ENCODE peak calls at places on chromosomes 6 and 20, in five cellular contexts. B is astrocyte, Y is kidney, T is mammary epithelial cell, X is trophoblast cell. Q is an unnamed sample.

GRCh38 chr6:63904844-63905243 is 269.2 kb downstream of the PHF3 start:
- DNase-seq in B (peak), Y (no peak), T (peak), X (peak), Q (peak)

GRCh38 chr20:53883098-53883762 is 187.2 kb downstream of the BCAS1 start:
- DNase-seq in B (peak), Y (no peak), T (peak), X (no peak), Q (peak)

GRCh38 chr6:52641826-52642225 is 29.1 kb upstream of the TMEM14A start:
- DNase-seq in B (no peak), Y (no peak), T (no peak), X (no peak), Q (no peak)

GRCh38 chr6:139625998-139626975 is 251.8 kb upstream of the CITED2 start:
- DNase-seq in B (no peak), Y (no peak), T (no peak), X (peak), Q (no peak)

GRCh38 chr6:75850026-75850385 is 101.0 kb downstream of the MYO6 start:
- DNase-seq in B (no peak), Y (no peak), T (no peak), X (no peak), Q (peak)

GRCh38 chr6:52712136-52712535 is 41.2 kb downstream of the TMEM14A start:
- DNase-seq in B (no peak), Y (no peak), T (peak), X (no peak), Q (peak)

GRCh38 chr6:152368761-152369624 is 268.2 kb downstream of the SYNE1 start:
- DNase-seq in B (no peak), Y (no peak), T (no peak), X (peak), Q (no peak)

GRCh38 chr20:32285082-32285620 is 7.7 kb downstream of the KIF3B start:
- DNase-seq in B (no peak), Y (no peak), T (no peak), X (peak), Q (no peak)

GRCh38 chr6:95847061-95847460 is 168.7 kb upstream of the FUT9 start:
- DNase-seq in B (no peak), Y (no peak), T (no peak), X (no peak), Q (no peak)
- H3K9ac ChIP-seq in B (no peak), Y (no peak), T (no peak), X (no peak), Q (no peak)

GRCh38 chr20:17566345-17566744 is 3.5 kb upstream of the DSTN start:
- DNase-seq in B (no peak), Y (no peak), T (no peak), X (no peak), Q (no peak)
- H3K9ac ChIP-seq in B (no peak), Y (no peak), T (no peak), X (no peak), Q (no peak)

GRCh38 chr20:51457281-51457932 is 85.1 kb downstream of the NFATC2 start:
- DNase-seq in B (peak), Y (peak), T (peak), X (no peak), Q (peak)

GRCh38 chr20:51454250-51454865 is 88.2 kb downstream of the NFATC2 start:
- DNase-seq in B (no peak), Y (no peak), T (no peak), X (no peak), Q (no peak)

GRCh38 chr20:51460163-51460562 is 82.4 kb downstream of the NFATC2 start:
- DNase-seq in B (no peak), Y (no peak), T (no peak), X (no peak), Q (no peak)

GRCh38 chr20:51458751-51459439 is 83.6 kb downstream of the NFATC2 start:
- DNase-seq in B (no peak), Y (no peak), T (no peak), X (no peak), Q (no peak)

DNA sequence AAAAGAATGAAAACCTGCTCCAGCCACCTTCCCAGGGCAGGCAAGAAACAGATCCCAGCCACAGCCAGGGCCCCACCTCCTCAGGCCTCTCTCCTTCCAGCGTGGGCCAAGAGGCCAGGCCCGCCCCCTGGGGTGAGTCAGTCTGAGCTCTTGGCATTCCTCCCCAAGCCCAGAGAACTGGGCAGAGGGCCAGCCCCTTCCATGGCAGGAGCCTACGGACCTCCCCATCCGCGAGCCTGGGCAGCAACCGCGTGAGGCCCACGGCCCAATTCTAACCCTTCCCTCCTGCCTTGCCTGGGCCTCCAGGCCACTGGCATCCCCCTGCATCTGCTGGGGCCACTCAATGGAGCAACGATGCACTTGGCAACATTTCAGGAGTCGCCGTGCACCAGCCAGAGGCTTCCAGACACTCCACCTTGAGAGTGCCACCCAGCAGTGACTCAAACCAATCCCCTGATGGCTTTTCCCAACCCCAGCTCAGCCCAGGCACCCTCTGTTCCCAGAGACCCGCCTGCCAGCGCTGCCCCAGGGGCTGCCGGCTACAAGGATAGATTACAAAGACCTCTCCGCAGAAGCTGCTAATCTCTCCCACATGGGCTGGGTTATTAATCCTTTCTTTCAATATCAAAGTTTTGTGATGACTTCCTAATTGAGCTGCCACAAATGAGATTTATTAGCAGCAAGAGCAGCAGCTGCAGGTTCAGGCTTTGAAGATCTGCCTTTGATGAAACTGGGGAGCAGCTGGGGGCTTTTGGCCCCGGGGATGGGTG is 85.8 kb downstream of the NFATC2 start:
- DNase-seq in B (peak), Y (peak), T (peak), X (peak), Q (peak)
- H3K9ac ChIP-seq in B (peak), Y (no peak), T (peak), X (no peak), Q (peak)

DNA sequence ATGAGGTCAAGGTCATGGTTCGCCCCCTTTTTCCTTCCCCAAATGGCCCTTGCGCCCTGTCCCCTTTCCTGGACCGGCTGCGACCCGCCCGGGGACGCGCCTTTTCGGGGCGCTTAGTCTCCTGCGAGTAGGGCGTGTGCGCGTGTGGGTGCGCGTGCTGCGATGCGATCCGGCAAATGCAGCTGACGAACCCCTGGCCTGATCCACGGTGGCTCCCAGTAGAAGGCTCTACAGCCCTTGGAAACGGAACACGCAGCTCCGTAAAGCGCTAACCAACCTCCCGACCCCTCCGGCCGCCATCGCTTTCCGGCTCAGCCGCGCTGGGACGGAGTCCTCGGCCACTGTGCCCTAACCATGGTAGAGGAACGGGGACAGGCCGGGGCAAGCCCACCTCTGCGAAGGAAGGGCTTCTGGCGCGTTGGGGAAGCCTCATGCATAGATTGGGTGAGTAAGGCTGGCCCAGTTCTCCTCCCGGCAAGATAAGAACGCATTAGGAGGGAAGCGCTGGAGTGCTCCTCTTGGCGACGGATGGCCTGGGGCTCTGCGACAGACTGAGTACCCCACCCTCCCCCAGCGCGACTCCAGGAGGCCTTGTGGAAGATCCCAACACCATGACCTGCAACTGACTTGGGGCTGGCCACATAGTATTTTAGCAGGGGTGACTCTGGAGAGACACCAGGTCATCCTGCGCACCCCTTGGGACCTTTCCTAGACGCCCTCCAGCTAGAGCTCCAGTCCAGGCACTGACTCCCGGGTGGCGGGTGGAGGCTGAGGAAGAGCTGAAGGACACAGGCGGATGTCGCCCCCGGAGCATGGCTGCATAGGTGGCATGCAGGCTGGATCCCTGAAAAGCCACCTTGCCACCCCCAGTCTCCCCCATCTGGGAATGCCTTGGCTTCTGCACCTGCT is 1.1 kb upstream of the SLC4A11 start:
- DNase-seq in B (no peak), Y (no peak), T (peak), X (no peak), Q (no peak)
- H3K9ac ChIP-seq in B (peak), Y (no peak), T (peak), X (no peak), Q (peak)

DNA sequence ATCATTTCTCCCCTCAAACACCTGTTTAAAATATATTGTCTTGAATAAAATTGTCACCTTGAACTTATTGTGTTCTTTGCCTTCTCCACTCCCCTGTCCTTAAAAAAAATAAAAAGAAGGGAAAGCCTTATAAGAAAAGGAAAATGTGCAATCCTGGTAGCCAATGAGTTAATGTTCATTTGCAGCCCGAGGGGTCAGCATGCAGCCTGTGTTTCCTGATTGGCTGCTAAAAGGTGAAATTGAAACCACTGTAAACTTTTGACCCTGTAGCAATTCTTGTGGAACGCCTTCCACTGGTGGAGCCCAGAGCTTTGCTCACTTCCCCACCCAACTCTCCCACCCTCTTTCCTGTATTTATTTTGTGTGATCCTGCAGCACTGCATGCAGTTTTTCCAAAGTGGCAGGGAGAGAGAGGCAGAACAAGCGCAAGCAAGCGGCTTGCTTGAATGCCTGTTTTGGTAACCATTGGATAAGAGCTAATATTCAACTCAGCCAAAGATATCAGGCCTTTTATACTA is 74.9 kb downstream of the NCOA3 start:
- DNase-seq in B (peak), Y (peak), T (peak), X (peak), Q (peak)
- H3K9ac ChIP-seq in B (peak), Y (peak), T (no peak), X (no peak), Q (peak)

GRCh38 chr20:62624325-62624690 is 18.0 kb upstream of the SLCO4A1 start:
- DNase-seq in B (no peak), Y (peak), T (no peak), X (peak), Q (peak)

GRCh38 chr20:62622877-62623487 is 19.3 kb upstream of the SLCO4A1 start:
- DNase-seq in B (no peak), Y (peak), T (no peak), X (no peak), Q (no peak)

GRCh38 chr20:62624719-62625455 is 17.4 kb upstream of the SLCO4A1 start:
- DNase-seq in B (no peak), Y (peak), T (no peak), X (no peak), Q (no peak)

GRCh38 chr20:62622178-62622876 is 20.0 kb upstream of the SLCO4A1 start:
- DNase-seq in B (no peak), Y (peak), T (no peak), X (no peak), Q (no peak)

GRCh38 chr20:62623488-62624324 is 18.6 kb upstream of the SLCO4A1 start:
- DNase-seq in B (peak), Y (peak), T (peak), X (peak), Q (peak)
- H3K9ac ChIP-seq in B (peak), Y (peak), T (peak), X (no peak), Q (peak)

DNA sequence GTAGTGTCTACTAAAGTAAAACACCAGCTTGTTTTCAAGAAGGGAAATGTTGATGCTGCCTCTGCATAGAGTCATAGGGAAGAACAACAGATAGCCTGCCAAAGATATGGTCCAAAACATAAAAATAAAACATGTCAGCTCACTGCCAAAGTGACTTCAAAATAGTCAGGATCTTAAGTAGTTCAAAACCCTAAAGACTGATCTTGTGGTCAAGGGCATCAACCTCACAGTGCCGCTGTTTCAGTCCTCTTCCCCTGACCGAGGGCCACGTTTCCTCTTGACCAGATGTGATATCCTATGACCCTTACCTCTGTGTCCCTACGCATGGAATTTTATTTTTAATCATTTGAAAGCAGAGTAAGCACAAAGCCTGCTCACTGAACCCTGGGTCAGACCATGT is 104.2 kb upstream of the CNKSR3 start:
- DNase-seq in B (no peak), Y (no peak), T (no peak), X (no peak), Q (no peak)
- H3K9ac ChIP-seq in B (no peak), Y (no peak), T (no peak), X (no peak), Q (no peak)

DNA sequence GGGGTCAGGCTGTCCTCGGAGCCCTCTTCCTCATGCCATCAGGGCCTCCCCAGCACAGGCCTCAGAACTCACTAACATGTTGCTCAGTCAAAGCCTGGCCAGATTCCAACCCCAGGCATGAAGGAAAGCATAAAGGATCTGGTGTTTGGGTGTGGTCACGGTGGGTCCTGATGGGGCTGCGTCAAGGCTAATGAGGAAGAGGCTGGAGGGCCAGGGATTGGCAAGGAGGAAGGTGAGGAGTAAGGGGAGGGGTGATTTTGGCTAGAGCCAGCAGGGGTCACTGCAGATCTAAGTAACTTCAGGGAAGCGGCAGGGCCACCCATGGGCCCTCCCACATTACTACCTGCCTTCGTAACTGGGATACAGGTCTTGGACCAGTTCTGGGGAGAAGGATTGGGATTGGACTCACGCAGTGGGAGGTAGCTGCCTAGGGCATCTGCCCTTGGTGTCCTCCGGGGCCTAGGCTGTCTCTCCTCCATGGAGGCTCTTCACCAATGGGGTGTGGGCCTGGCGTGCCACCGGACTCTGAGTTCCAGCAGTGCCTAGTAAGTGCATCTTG is 36.2 kb upstream of the MRPS18A start:
- DNase-seq in B (peak), Y (peak), T (peak), X (peak), Q (peak)
- H3K9ac ChIP-seq in B (no peak), Y (no peak), T (no peak), X (no peak), Q (no peak)

DNA sequence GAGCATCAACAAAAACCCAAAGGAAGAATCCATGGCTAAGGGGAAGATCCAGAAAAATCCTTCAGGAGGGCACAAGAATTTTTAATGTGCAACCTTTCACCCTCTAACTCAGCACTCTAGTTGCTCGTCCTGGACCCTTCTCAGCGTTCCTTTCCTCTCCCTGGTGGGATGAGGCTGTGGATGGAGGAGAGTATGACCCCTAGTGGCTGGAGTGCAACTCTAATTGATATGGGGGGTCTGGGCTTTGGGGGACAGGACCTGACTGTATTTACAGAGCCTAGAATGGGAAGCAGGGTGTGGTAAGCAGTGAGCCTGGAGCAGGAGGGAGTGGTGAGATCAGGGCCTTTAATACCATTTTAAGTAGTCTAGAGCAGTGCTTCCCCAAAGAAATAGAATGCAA is 83.9 kb upstream of the CEP85L start:
- DNase-seq in B (no peak), Y (no peak), T (no peak), X (no peak), Q (peak)
- H3K9ac ChIP-seq in B (no peak), Y (no peak), T (no peak), X (no peak), Q (no peak)

GRCh38 chr6:278494-278893 is 13.8 kb upstream of the DUSP22 start:
- DNase-seq in B (no peak), Y (no peak), T (no peak), X (no peak), Q (no peak)

GRCh38 chr6:277746-278145 is 14.5 kb upstream of the DUSP22 start:
- DNase-seq in B (no peak), Y (no peak), T (no peak), X (no peak), Q (no peak)

DNA sequence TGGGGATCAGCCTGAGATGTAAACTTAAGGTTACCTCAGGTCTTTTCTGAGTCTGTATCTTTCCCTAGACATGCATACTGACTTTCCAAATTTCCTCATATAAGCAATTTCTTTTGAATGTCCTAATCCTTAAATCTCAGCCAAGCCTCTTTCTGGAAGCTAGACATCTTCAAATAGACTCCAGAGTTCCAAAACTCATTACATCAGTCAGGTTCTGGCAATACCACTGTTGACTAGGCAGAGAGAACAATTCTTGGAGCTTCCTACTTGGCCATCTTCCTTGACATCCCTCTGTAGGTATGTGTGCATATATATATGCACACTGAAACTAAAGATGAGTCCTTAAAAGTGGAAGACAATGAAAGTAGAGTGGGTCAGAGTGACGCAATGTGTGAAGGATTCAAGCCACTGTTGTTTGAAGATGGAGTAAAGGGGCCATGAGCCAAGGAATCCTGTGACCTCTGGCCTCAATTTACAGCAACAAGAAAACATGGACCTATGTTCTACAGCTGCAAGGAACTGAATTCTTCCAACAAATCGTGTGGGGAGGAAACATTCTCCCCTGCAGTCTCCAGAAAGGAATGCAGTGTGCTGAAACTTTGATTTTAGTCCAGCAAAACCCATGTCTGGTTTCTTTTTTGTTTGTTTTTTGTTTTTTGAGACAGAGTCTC is 18.7 kb upstream of the DUSP22 start:
- DNase-seq in B (no peak), Y (no peak), T (no peak), X (no peak), Q (no peak)
- H3K9ac ChIP-seq in B (no peak), Y (no peak), T (no peak), X (no peak), Q (no peak)